ENCODE peak calls at places on chromosomes 5 and 9, in eight cellular contexts. One of them, this sample, is unnamed.

GRCh38 chr9:134066923-134067851 is 639 bp downstream of the BRD3 start:
- DNase-seq in PC-9: no peak
- DNase-seq in dermis microvascular lymphatic vessel endothelial cell: peak; percentile 60
- DNase-seq in fibroblast of lung: peak; percentile 36
- DNase-seq in activated T-cell treated with anti-CD3 and anti-CD28 coated beads, Interleukin-2, amount 50 U/mL, for 72 hours: peak; percentile 58
- DNase-seq in left cardiac atrium: no peak
- DNase-seq in NCI-H2171 treated with DMSO at 0.1 percent for 48 hours: peak; percentile 66
- DNase-seq in pancreas: peak; percentile 55
- DNase-seq in this sample: no peak

GRCh38 chr5:16013334-16014065 is 166.1 kb downstream of the MARCHF11 start:
- DNase-seq in PC-9: no peak
- DNase-seq in dermis microvascular lymphatic vessel endothelial cell: no peak
- DNase-seq in fibroblast of lung: no peak
- DNase-seq in activated T-cell treated with anti-CD3 and anti-CD28 coated beads, Interleukin-2, amount 50 U/mL, for 72 hours: no peak
- DNase-seq in left cardiac atrium: no peak
- DNase-seq in NCI-H2171 treated with DMSO at 0.1 percent for 48 hours: no peak
- DNase-seq in pancreas: no peak
- DNase-seq in this sample: no peak

GRCh38 chr5:109652096-109652495 is 37.6 kb upstream of the MAN2A1 start:
- DNase-seq in PC-9: no peak
- DNase-seq in dermis microvascular lymphatic vessel endothelial cell: no peak
- DNase-seq in fibroblast of lung: peak; percentile 18
- DNase-seq in activated T-cell treated with anti-CD3 and anti-CD28 coated beads, Interleukin-2, amount 50 U/mL, for 72 hours: no peak
- DNase-seq in left cardiac atrium: no peak
- DNase-seq in NCI-H2171 treated with DMSO at 0.1 percent for 48 hours: no peak
- DNase-seq in pancreas: no peak
- DNase-seq in this sample: peak; percentile 74

GRCh38 chr9:19936598-19936997 is 147.8 kb upstream of the SLC24A2 start:
- DNase-seq in PC-9: no peak
- DNase-seq in dermis microvascular lymphatic vessel endothelial cell: no peak
- DNase-seq in fibroblast of lung: no peak
- DNase-seq in activated T-cell treated with anti-CD3 and anti-CD28 coated beads, Interleukin-2, amount 50 U/mL, for 72 hours: no peak
- DNase-seq in left cardiac atrium: no peak
- DNase-seq in NCI-H2171 treated with DMSO at 0.1 percent for 48 hours: no peak
- DNase-seq in pancreas: no peak
- DNase-seq in this sample: no peak

GRCh38 chr9:97633859-97634485 is 351 bp downstream of the NCBP1 start:
- DNase-seq in PC-9: no peak
- DNase-seq in dermis microvascular lymphatic vessel endothelial cell: peak; percentile 15
- DNase-seq in fibroblast of lung: no peak
- DNase-seq in activated T-cell treated with anti-CD3 and anti-CD28 coated beads, Interleukin-2, amount 50 U/mL, for 72 hours: no peak
- DNase-seq in left cardiac atrium: no peak
- DNase-seq in NCI-H2171 treated with DMSO at 0.1 percent for 48 hours: peak; percentile 52
- DNase-seq in pancreas: peak; percentile 33
- DNase-seq in this sample: no peak

GRCh38 chr9:112086627-112087026 is 88.5 kb downstream of the SUSD1 start:
- DNase-seq in PC-9: peak; percentile 39
- DNase-seq in dermis microvascular lymphatic vessel endothelial cell: peak; percentile 40
- DNase-seq in fibroblast of lung: peak; percentile 11
- DNase-seq in activated T-cell treated with anti-CD3 and anti-CD28 coated beads, Interleukin-2, amount 50 U/mL, for 72 hours: no peak
- DNase-seq in left cardiac atrium: no peak
- DNase-seq in NCI-H2171 treated with DMSO at 0.1 percent for 48 hours: peak; percentile 49
- DNase-seq in pancreas: no peak
- DNase-seq in this sample: peak; percentile 64

GRCh38 chr5:34589832-34590231 is 66.3 kb upstream of the RAI14 start:
- DNase-seq in PC-9: no peak
- DNase-seq in dermis microvascular lymphatic vessel endothelial cell: no peak
- DNase-seq in fibroblast of lung: no peak
- DNase-seq in activated T-cell treated with anti-CD3 and anti-CD28 coated beads, Interleukin-2, amount 50 U/mL, for 72 hours: no peak
- DNase-seq in left cardiac atrium: no peak
- DNase-seq in NCI-H2171 treated with DMSO at 0.1 percent for 48 hours: no peak
- DNase-seq in pancreas: no peak
- DNase-seq in this sample: no peak

GRCh38 chr9:108382267-108382666 is 473.5 kb downstream of the ACTL7B start:
- DNase-seq in PC-9: no peak
- DNase-seq in dermis microvascular lymphatic vessel endothelial cell: no peak
- DNase-seq in fibroblast of lung: no peak
- DNase-seq in activated T-cell treated with anti-CD3 and anti-CD28 coated beads, Interleukin-2, amount 50 U/mL, for 72 hours: no peak
- DNase-seq in left cardiac atrium: no peak
- DNase-seq in NCI-H2171 treated with DMSO at 0.1 percent for 48 hours: peak; percentile 90
- DNase-seq in pancreas: peak; percentile 89
- DNase-seq in this sample: no peak

GRCh38 chr5:77957-78804 is 13.8 kb upstream of the PLEKHG4B start:
- DNase-seq in PC-9: no peak
- DNase-seq in dermis microvascular lymphatic vessel endothelial cell: peak; percentile 51
- DNase-seq in fibroblast of lung: peak; percentile 85
- DNase-seq in activated T-cell treated with anti-CD3 and anti-CD28 coated beads, Interleukin-2, amount 50 U/mL, for 72 hours: peak; percentile 33
- DNase-seq in left cardiac atrium: no peak
- DNase-seq in NCI-H2171 treated with DMSO at 0.1 percent for 48 hours: no peak
- DNase-seq in pancreas: no peak
- DNase-seq in this sample: no peak

GRCh38 chr9:105890046-105890822 is 195.9 kb downstream of the TMEM38B start:
- DNase-seq in PC-9: no peak
- DNase-seq in dermis microvascular lymphatic vessel endothelial cell: no peak
- DNase-seq in fibroblast of lung: peak; percentile 30
- DNase-seq in activated T-cell treated with anti-CD3 and anti-CD28 coated beads, Interleukin-2, amount 50 U/mL, for 72 hours: no peak
- DNase-seq in left cardiac atrium: no peak
- DNase-seq in NCI-H2171 treated with DMSO at 0.1 percent for 48 hours: no peak
- DNase-seq in pancreas: no peak
- DNase-seq in this sample: no peak

GRCh38 chr5:15320896-15321295 is 179.1 kb upstream of the FBXL7 start:
- DNase-seq in PC-9: no peak
- DNase-seq in dermis microvascular lymphatic vessel endothelial cell: no peak
- DNase-seq in fibroblast of lung: no peak
- DNase-seq in activated T-cell treated with anti-CD3 and anti-CD28 coated beads, Interleukin-2, amount 50 U/mL, for 72 hours: no peak
- DNase-seq in left cardiac atrium: no peak
- DNase-seq in NCI-H2171 treated with DMSO at 0.1 percent for 48 hours: peak; percentile 98
- DNase-seq in pancreas: no peak
- DNase-seq in this sample: no peak

GRCh38 chr9:137438591-137439157 is 2.5 kb downstream of the ENTPD8 start:
- DNase-seq in PC-9: no peak
- DNase-seq in dermis microvascular lymphatic vessel endothelial cell: no peak
- DNase-seq in fibroblast of lung: no peak
- DNase-seq in activated T-cell treated with anti-CD3 and anti-CD28 coated beads, Interleukin-2, amount 50 U/mL, for 72 hours: no peak
- DNase-seq in left cardiac atrium: peak; percentile 5
- DNase-seq in NCI-H2171 treated with DMSO at 0.1 percent for 48 hours: no peak
- DNase-seq in pancreas: peak; percentile 42
- DNase-seq in this sample: no peak

GRCh38 chr9:83572524-83572923 is 34.3 kb upstream of the FRMD3 start:
- DNase-seq in PC-9: no peak
- DNase-seq in dermis microvascular lymphatic vessel endothelial cell: peak; percentile 30
- DNase-seq in fibroblast of lung: peak; percentile 64
- DNase-seq in activated T-cell treated with anti-CD3 and anti-CD28 coated beads, Interleukin-2, amount 50 U/mL, for 72 hours: no peak
- DNase-seq in left cardiac atrium: no peak
- DNase-seq in NCI-H2171 treated with DMSO at 0.1 percent for 48 hours: no peak
- DNase-seq in pancreas: no peak
- DNase-seq in this sample: no peak

GRCh38 chr5:120155873-120156272 is 308.2 kb upstream of the PRR16 start:
- DNase-seq in PC-9: no peak
- DNase-seq in dermis microvascular lymphatic vessel endothelial cell: no peak
- DNase-seq in fibroblast of lung: no peak
- DNase-seq in activated T-cell treated with anti-CD3 and anti-CD28 coated beads, Interleukin-2, amount 50 U/mL, for 72 hours: no peak
- DNase-seq in left cardiac atrium: no peak
- DNase-seq in NCI-H2171 treated with DMSO at 0.1 percent for 48 hours: no peak
- DNase-seq in pancreas: no peak
- DNase-seq in this sample: no peak

GRCh38 chr5:150068472-150068871 is 17.9 kb downstream of the CSF1R start:
- DNase-seq in PC-9: no peak
- DNase-seq in dermis microvascular lymphatic vessel endothelial cell: peak; percentile 71
- DNase-seq in fibroblast of lung: no peak
- DNase-seq in activated T-cell treated with anti-CD3 and anti-CD28 coated beads, Interleukin-2, amount 50 U/mL, for 72 hours: no peak
- DNase-seq in left cardiac atrium: no peak
- DNase-seq in NCI-H2171 treated with DMSO at 0.1 percent for 48 hours: no peak
- DNase-seq in pancreas: no peak
- DNase-seq in this sample: no peak

GRCh38 chr9:35112257-35113020 is 3.2 kb downstream of the ATOSB start:
- DNase-seq in PC-9: no peak
- DNase-seq in dermis microvascular lymphatic vessel endothelial cell: peak; percentile 60
- DNase-seq in fibroblast of lung: peak; percentile 75
- DNase-seq in activated T-cell treated with anti-CD3 and anti-CD28 coated beads, Interleukin-2, amount 50 U/mL, for 72 hours: peak; percentile 15
- DNase-seq in left cardiac atrium: peak; percentile 60
- DNase-seq in NCI-H2171 treated with DMSO at 0.1 percent for 48 hours: no peak
- DNase-seq in pancreas: no peak
- DNase-seq in this sample: peak; percentile 25

GRCh38 chr9:130186839-130187522 is 14.8 kb downstream of the NCS1 start:
- DNase-seq in PC-9: peak; percentile 75
- DNase-seq in dermis microvascular lymphatic vessel endothelial cell: no peak
- DNase-seq in fibroblast of lung: peak; percentile 61
- DNase-seq in activated T-cell treated with anti-CD3 and anti-CD28 coated beads, Interleukin-2, amount 50 U/mL, for 72 hours: no peak
- DNase-seq in left cardiac atrium: peak; percentile 47
- DNase-seq in NCI-H2171 treated with DMSO at 0.1 percent for 48 hours: no peak
- DNase-seq in pancreas: peak; percentile 68
- DNase-seq in this sample: peak; percentile 73

GRCh38 chr9:129320575-129321311 is 142.7 kb upstream of the IER5L start:
- DNase-seq in PC-9: no peak
- DNase-seq in dermis microvascular lymphatic vessel endothelial cell: peak; percentile 72
- DNase-seq in fibroblast of lung: peak; percentile 84
- DNase-seq in activated T-cell treated with anti-CD3 and anti-CD28 coated beads, Interleukin-2, amount 50 U/mL, for 72 hours: peak; percentile 51
- DNase-seq in left cardiac atrium: peak; percentile 67
- DNase-seq in NCI-H2171 treated with DMSO at 0.1 percent for 48 hours: peak; percentile 99
- DNase-seq in pancreas: peak; percentile 52
- DNase-seq in this sample: peak; percentile 28